ENCODE peak calls at places on chromosomes 5 and 9, in six cellular contexts. C is heart right ventricle, Q is foreskin fibroblast, B is lower leg skin, L is neural crest cell, X is endothelial cell. T is an unnamed sample.

GRCh38 chr5:138103321-138103637 is 19.4 kb downstream of the WNT8A start:
- DNase-seq in C (no peak), Q (no peak), B (peak), L (no peak), X (no peak), T (no peak)

GRCh38 chr5:75021229-75021628 is 31.1 kb downstream of the GCNT4 start:
- DNase-seq in C (no peak), Q (no peak), B (no peak), L (no peak), X (no peak), T (no peak)

GRCh38 chr5:91146221-91146620 is 236.9 kb downstream of the ARRDC3 start:
- DNase-seq in C (no peak), Q (peak), B (no peak), L (no peak), X (no peak), T (peak)

GRCh38 chr5:31783246-31783645 is 144.3 kb downstream of the PDZD2 start:
- DNase-seq in C (no peak), Q (no peak), B (no peak), L (no peak), X (no peak), T (no peak)

GRCh38 chr5:28580616-28581015 is 1542.2 kb upstream of the CDH9 start:
- DNase-seq in C (no peak), Q (no peak), B (no peak), L (no peak), X (no peak), T (peak)

GRCh38 chr9:18299449-18299848 is 174.5 kb upstream of the ADAMTSL1 start:
- DNase-seq in C (no peak), Q (no peak), B (no peak), L (no peak), X (no peak), T (no peak)

GRCh38 chr5:139774980-139775654 is 20.5 kb upstream of the PSD2 start:
- DNase-seq in C (peak), Q (peak), B (peak), L (peak), X (peak), T (peak)

GRCh38 chr9:13597427-13597826 is 317.9 kb upstream of the MPDZ start:
- DNase-seq in C (no peak), Q (no peak), B (no peak), L (no peak), X (no peak), T (no peak)

GRCh38 chr5:149448831-149449714 is 70.0 kb upstream of the IL17B start:
- DNase-seq in C (no peak), Q (peak), B (no peak), L (no peak), X (no peak), T (no peak)

GRCh38 chr9:16267336-16268036 is 603.0 kb downstream of the BNC2 start:
- DNase-seq in C (no peak), Q (peak), B (peak), L (no peak), X (no peak), T (peak)

GRCh38 chr9:125772740-125773139 is 25.6 kb downstream of the PBX3 start:
- DNase-seq in C (no peak), Q (no peak), B (no peak), L (no peak), X (no peak), T (no peak)

GRCh38 chr5:87411586-87412416 is 929 bp downstream of the CCNH start:
- DNase-seq in C (no peak), Q (peak), B (no peak), L (peak), X (peak), T (peak)

GRCh38 chr9:107227696-107228258 is 55.3 kb upstream of the RAD23B start:
- DNase-seq in C (no peak), Q (no peak), B (no peak), L (no peak), X (no peak), T (no peak)

GRCh38 chr5:36150676-36151433 is 832 bp downstream of the LMBRD2 start:
- DNase-seq in C (peak), Q (peak), B (no peak), L (peak), X (peak), T (peak)

GRCh38 chr5:141845371-141845821 is 32.8 kb downstream of the PCDH1 start:
- DNase-seq in C (no peak), Q (no peak), B (no peak), L (no peak), X (no peak), T (no peak)

GRCh38 chr5:176944276-176944675 is 45.1 kb upstream of the HK3 start:
- DNase-seq in C (no peak), Q (no peak), B (no peak), L (no peak), X (no peak), T (no peak)

GRCh38 chr5:91302335-91302734 is 80.8 kb downstream of the ARRDC3 start:
- DNase-seq in C (no peak), Q (peak), B (no peak), L (no peak), X (no peak), T (no peak)

GRCh38 chr9:133188006-133188842 is 20.8 kb downstream of the OBP2B start:
- DNase-seq in C (no peak), Q (no peak), B (peak), L (peak), X (peak), T (no peak)
- TF ChIP-seq CTCF in C (peak), Q (peak), B (no peak), L (peak), X (no peak), T (no peak)

GRCh38 chr5:151040211-151040747 is 19.9 kb downstream of the GPX3 start:
- DNase-seq in C (no peak), Q (peak), B (no peak), L (no peak), X (no peak), T (peak)

GRCh38 chr5:151037561-151038291 is 17.3 kb downstream of the GPX3 start:
- DNase-seq in C (no peak), Q (peak), B (peak), L (no peak), X (no peak), T (peak)

GRCh38 chr5:151038801-151039238 is 18.4 kb downstream of the GPX3 start:
- DNase-seq in C (no peak), Q (peak), B (no peak), L (no peak), X (no peak), T (peak)

GRCh38 chr5:151038292-151038745 is 17.9 kb downstream of the GPX3 start:
- DNase-seq in C (no peak), Q (no peak), B (no peak), L (no peak), X (no peak), T (no peak)

GRCh38 chr5:151039665-151040064 is 19.3 kb downstream of the GPX3 start:
- DNase-seq in C (no peak), Q (no peak), B (no peak), L (no peak), X (no peak), T (no peak)
- TF ChIP-seq CTCF in C (no peak), Q (no peak), B (no peak), L (no peak), X (no peak), T (no peak)

GRCh38 chr5:88885043-88885442 is 2.1 kb upstream of the MEF2C start:
- DNase-seq in C (no peak), Q (no peak), B (no peak), L (no peak), X (no peak), T (no peak)

GRCh38 chr5:88884435-88884877 is 1.5 kb upstream of the MEF2C start:
- DNase-seq in C (no peak), Q (no peak), B (no peak), L (no peak), X (no peak), T (no peak)

GRCh38 chr5:88882321-88883038 is 504 bp downstream of the MEF2C start:
- DNase-seq in C (no peak), Q (peak), B (no peak), L (no peak), X (peak), T (peak)

GRCh38 chr5:88883059-88883565 is at the start of gene MEF2C:
- DNase-seq in C (peak), Q (peak), B (peak), L (peak), X (peak), T (peak)

DNA sequence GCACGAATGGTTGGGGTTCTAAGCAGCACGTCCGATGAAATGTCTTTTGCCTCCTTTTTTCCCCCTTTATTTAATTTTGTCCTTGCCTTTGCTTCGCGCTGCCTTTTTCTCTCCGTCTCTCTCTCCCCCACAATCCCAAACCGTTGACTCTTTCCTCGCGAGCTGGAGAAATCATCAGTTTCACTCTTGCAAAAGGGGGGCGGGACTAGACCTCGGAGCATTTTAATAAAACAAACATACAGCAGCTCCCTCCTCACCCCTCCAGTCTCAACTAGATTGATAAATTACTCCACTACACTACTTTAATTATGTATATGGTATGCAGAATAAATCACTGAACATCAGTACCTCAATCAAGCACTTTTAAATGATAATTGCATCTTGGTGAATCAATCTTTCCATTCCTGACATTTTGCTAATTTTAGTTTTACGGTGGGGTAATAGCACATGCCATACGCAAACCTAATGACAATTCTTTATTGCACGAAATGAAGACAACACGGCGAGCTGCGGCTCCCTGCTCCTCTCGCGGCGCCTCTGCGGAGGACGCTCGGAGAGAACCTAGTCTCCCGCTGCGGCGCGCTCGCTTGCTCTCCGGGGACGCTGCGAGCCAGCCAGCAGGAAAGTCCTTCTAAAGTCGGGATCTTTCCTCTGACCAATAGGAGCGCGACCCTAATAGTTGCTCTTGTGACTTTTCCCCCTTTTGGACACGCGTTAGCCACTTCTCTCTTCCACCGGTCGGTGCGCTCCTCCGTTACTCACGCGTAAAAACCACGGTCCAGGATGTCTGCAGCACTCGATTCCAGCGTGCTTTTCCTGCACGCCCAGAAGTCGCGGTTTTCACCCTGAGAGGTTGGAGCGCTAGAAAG is 816 bp upstream of the MEF2C start:
- DNase-seq in C (peak), Q (peak), B (peak), L (peak), X (peak), T (peak)
- TF ChIP-seq CTCF in C (peak), Q (no peak), B (no peak), L (no peak), X (no peak), T (no peak)

GRCh38 chr9:38025166-38025565 is 43.9 kb downstream of the SHB start:
- DNase-seq in C (no peak), Q (no peak), B (no peak), L (no peak), X (peak), T (no peak)
- TF ChIP-seq CTCF in C (no peak), Q (no peak), B (no peak), L (no peak), X (peak), T (no peak)

DNA sequence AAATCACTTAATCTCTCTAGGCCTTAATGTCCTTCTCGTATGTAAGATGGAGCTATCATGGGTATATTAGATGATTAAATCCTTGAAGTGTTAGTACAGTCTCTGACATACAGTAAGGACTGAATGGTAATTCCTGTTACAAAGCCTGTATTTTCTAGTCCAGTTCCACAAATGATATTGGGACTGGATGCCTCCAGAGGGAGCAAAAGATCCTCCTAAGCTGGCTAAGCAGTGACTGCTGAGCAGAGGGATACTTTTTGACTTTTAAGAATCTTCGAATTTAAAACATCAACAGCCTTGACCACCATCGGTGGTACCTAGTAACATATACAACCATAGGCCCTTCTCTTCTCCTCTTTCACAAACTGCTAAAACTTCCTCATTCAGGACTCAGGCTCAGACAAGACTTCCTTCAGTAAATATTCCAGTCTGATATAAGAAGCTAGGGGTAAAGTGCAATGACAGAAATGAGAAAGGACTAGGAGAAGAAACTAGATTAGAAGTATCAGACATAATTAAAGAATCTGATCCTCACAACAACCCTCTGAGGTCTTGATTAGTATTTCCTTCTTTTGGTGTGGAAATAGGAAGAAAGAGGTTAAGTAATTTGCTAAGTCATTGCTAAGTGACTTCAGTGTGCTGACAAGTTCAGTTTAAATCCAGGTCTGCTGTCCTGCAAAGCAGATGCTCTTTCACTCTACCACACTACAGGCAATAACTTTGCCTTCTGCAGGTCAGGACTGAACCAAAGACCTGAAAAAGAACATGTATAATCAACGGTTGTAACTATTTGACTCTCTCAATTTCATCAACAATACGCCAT is 13.9 kb downstream of the PTAR1 start:
- DNase-seq in C (no peak), Q (peak), B (no peak), L (no peak), X (no peak), T (peak)
- TF ChIP-seq CTCF in C (peak), Q (peak), B (no peak), L (peak), X (no peak), T (peak)

GRCh38 chr5:129696636-129697035 is 51.3 kb upstream of the MINAR2 start:
- DNase-seq in C (no peak), Q (no peak), B (no peak), L (no peak), X (no peak), T (no peak)
- TF ChIP-seq CTCF in C (no peak), Q (no peak), B (no peak), L (no peak), X (no peak), T (no peak)

GRCh38 chr5:171152382-171152781 is 156.7 kb upstream of the TLX3 start:
- DNase-seq in C (no peak), Q (peak), B (no peak), L (no peak), X (no peak), T (peak)
- TF ChIP-seq CTCF in C (no peak), Q (peak), B (no peak), L (no peak), X (no peak), T (peak)

GRCh38 chr5:8329773-8330172 is 460.8 kb downstream of the MTRR start:
- DNase-seq in C (no peak), Q (peak), B (no peak), L (no peak), X (no peak), T (peak)
- TF ChIP-seq CTCF in C (no peak), Q (no peak), B (no peak), L (no peak), X (no peak), T (no peak)

T was measured in fibroblast of lung.